ENCODE peak calls at places on chromosomes 6 and 20, in four cellular contexts. One of them, this sample, is unnamed.

GRCh38 chr6:159715168-159715567 is 12.1 kb upstream of the WTAP start:
- DNase-seq in K562: no peak
- DNase-seq in WTC11: no peak
- DNase-seq in SK-N-SH: no peak
- DNase-seq in this sample: no peak

GRCh38 chr20:53162251-53162835 is 190.2 kb downstream of the TSHZ2 start:
- DNase-seq in K562: peak
- DNase-seq in WTC11: peak
- DNase-seq in SK-N-SH: no peak
- DNase-seq in this sample: no peak

GRCh38 chr20:56247954-56248782 is at the start of gene MC3R:
- DNase-seq in K562: peak
- DNase-seq in WTC11: peak
- DNase-seq in SK-N-SH: peak
- DNase-seq in this sample: peak

GRCh38 chr6:489001-489400 is 97.4 kb downstream of the IRF4 start:
- DNase-seq in K562: no peak
- DNase-seq in WTC11: no peak
- DNase-seq in SK-N-SH: no peak
- DNase-seq in this sample: no peak

GRCh38 chr20:17828598-17829144 is 128.9 kb downstream of the BANF2 start:
- DNase-seq in K562: no peak
- DNase-seq in WTC11: no peak
- DNase-seq in SK-N-SH: no peak
- DNase-seq in this sample: no peak

GRCh38 chr20:4929686-4930397 is 71.5 kb downstream of the SLC23A2 start:
- DNase-seq in K562: no peak
- DNase-seq in WTC11: no peak
- DNase-seq in SK-N-SH: no peak
- DNase-seq in this sample: no peak

GRCh38 chr6:39929733-39930461 is 4.4 kb downstream of the MOCS1 start:
- DNase-seq in K562: no peak
- DNase-seq in WTC11: no peak
- DNase-seq in SK-N-SH: no peak
- DNase-seq in this sample: peak

GRCh38 chr6:127146935-127147334 is 28.5 kb downstream of the RSPO3 start:
- DNase-seq in K562: no peak
- DNase-seq in WTC11: peak
- DNase-seq in SK-N-SH: no peak
- DNase-seq in this sample: no peak

GRCh38 chr6:111423960-111424846 is 58.8 kb downstream of the REV3L start:
- DNase-seq in K562: no peak
- DNase-seq in WTC11: no peak
- DNase-seq in SK-N-SH: peak
- DNase-seq in this sample: no peak
- TF ChIP-seq FOXJ3 in K562: no peak
- TF ChIP-seq FOXJ3 in WTC11: no peak
- TF ChIP-seq FOXJ3 in SK-N-SH: no peak
- TF ChIP-seq FOXJ3 in this sample: no peak

GRCh38 chr6:90219168-90219985 is 77.3 kb downstream of the BACH2 start:
- DNase-seq in K562: no peak
- DNase-seq in WTC11: no peak
- DNase-seq in SK-N-SH: peak
- DNase-seq in this sample: no peak
- TF ChIP-seq FOXJ3 in K562: no peak
- TF ChIP-seq FOXJ3 in WTC11: no peak
- TF ChIP-seq FOXJ3 in SK-N-SH: peak
- TF ChIP-seq FOXJ3 in this sample: no peak

DNA sequence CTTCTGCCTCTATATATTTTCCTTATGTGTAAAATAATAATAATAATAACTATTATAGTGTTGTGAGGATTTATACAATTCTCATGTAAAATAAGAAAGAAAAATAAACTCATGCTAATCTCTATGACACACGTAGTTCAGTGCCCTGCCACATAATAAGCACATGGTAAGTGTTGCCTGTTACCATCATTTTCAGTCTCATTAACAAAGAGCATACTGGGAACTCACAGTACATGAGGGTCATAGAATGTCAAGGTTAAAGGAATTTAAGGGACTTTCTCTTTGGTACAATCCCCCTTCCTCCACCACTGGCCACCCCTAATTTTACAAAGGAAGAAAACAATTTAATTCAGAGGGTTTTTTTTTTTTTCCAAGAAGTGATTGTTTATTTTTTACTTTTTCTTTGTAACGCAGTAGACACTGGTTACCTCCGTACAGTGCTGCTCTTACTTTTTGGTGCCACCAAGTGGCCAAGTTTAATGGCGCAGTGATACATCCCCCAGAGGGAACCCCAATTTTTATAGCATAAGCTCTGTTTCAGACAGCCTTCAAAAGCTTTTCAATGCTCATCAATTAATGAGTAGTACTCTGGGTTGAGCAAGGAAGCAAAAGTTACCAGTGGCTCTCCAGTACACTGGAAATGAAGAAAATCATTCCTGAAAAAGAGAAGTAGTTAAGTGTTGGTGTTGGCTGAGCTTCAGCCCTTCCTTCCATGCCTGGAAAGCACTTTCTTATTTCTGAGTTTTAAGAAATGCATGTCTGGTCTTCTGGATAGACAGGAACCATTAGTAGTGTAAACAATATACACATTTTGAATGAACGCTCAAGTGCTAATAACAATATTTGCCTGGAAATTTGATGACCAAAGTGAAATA is 129.3 kb upstream of the SMLR1 start:
- DNase-seq in K562: peak
- DNase-seq in WTC11: peak
- DNase-seq in SK-N-SH: peak
- DNase-seq in this sample: peak
- TF ChIP-seq FOXJ3 in K562: no peak
- TF ChIP-seq FOXJ3 in WTC11: no peak
- TF ChIP-seq FOXJ3 in SK-N-SH: no peak
- TF ChIP-seq FOXJ3 in this sample: no peak

GRCh38 chr6:83824831-83825230 is 28.3 kb upstream of the RIPPLY2 start:
- DNase-seq in K562: no peak
- DNase-seq in WTC11: no peak
- DNase-seq in SK-N-SH: no peak
- DNase-seq in this sample: no peak
- TF ChIP-seq FOXJ3 in K562: no peak
- TF ChIP-seq FOXJ3 in WTC11: no peak
- TF ChIP-seq FOXJ3 in SK-N-SH: no peak
- TF ChIP-seq FOXJ3 in this sample: no peak

GRCh38 chr20:9075264-9076095 is 6.6 kb downstream of the PLCB4 start:
- DNase-seq in K562: no peak
- DNase-seq in WTC11: no peak
- DNase-seq in SK-N-SH: no peak
- DNase-seq in this sample: no peak

GRCh38 chr20:9068896-9069663 is at the start of gene PLCB4:
- DNase-seq in K562: peak
- DNase-seq in WTC11: peak
- DNase-seq in SK-N-SH: peak
- DNase-seq in this sample: no peak

GRCh38 chr20:9071976-9072726 is 3.3 kb downstream of the PLCB4 start:
- DNase-seq in K562: no peak
- DNase-seq in WTC11: no peak
- DNase-seq in SK-N-SH: no peak
- DNase-seq in this sample: no peak

GRCh38 chr20:9070304-9070703 is 1.4 kb downstream of the PLCB4 start:
- DNase-seq in K562: no peak
- DNase-seq in WTC11: no peak
- DNase-seq in SK-N-SH: no peak
- DNase-seq in this sample: no peak

GRCh38 chr20:9072741-9073310 is 3.9 kb downstream of the PLCB4 start:
- DNase-seq in K562: no peak
- DNase-seq in WTC11: no peak
- DNase-seq in SK-N-SH: no peak
- DNase-seq in this sample: no peak
- TF ChIP-seq FOXJ3 in K562: no peak
- TF ChIP-seq FOXJ3 in WTC11: no peak
- TF ChIP-seq FOXJ3 in SK-N-SH: no peak
- TF ChIP-seq FOXJ3 in this sample: no peak

GRCh38 chr20:32577023-32577422 is 8.1 kb downstream of the NOL4L start:
- DNase-seq in K562: no peak
- DNase-seq in WTC11: no peak
- DNase-seq in SK-N-SH: peak
- DNase-seq in this sample: no peak

GRCh38 chr20:32577657-32578056 is 7.5 kb downstream of the NOL4L start:
- DNase-seq in K562: no peak
- DNase-seq in WTC11: no peak
- DNase-seq in SK-N-SH: no peak
- DNase-seq in this sample: no peak

GRCh38 chr20:32575227-32575581 is 9.9 kb downstream of the NOL4L start:
- DNase-seq in K562: no peak
- DNase-seq in WTC11: no peak
- DNase-seq in SK-N-SH: no peak
- DNase-seq in this sample: no peak

GRCh38 chr20:32575805-32576204 is 9.3 kb downstream of the NOL4L start:
- DNase-seq in K562: no peak
- DNase-seq in WTC11: no peak
- DNase-seq in SK-N-SH: no peak
- DNase-seq in this sample: no peak

GRCh38 chr20:32576560-32576959 is 8.6 kb downstream of the NOL4L start:
- DNase-seq in K562: no peak
- DNase-seq in WTC11: no peak
- DNase-seq in SK-N-SH: no peak
- DNase-seq in this sample: no peak
- TF ChIP-seq FOXJ3 in K562: no peak
- TF ChIP-seq FOXJ3 in WTC11: no peak
- TF ChIP-seq FOXJ3 in SK-N-SH: no peak
- TF ChIP-seq FOXJ3 in this sample: no peak

DNA sequence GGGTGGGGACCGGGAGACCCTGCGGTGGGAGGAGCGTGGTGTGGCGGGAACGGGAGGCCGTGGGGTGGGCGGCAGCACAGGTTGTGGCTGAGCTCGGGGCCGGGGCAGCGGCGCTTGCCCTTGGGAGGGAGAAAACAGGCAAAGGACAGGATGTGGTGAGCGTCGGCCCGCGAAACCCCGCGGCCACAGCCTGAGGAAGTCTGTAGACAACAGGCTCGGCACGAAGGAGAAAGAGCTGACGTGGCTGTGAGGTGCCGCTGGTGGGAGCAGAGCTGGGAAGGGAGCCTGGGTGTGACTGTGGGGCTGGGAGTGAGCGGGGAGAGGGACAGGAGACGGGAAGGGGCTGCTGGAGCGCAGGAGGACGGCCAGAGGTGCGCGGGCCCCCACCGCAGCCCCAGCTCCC is 202.9 kb downstream of the DLL1 start:
- DNase-seq in K562: no peak
- DNase-seq in WTC11: peak
- DNase-seq in SK-N-SH: no peak
- DNase-seq in this sample: no peak
- TF ChIP-seq FOXJ3 in K562: no peak
- TF ChIP-seq FOXJ3 in WTC11: no peak
- TF ChIP-seq FOXJ3 in SK-N-SH: no peak
- TF ChIP-seq FOXJ3 in this sample: no peak

GRCh38 chr6:2914318-2914660 is 11.2 kb upstream of the SERPINB9 start:
- DNase-seq in K562: no peak
- DNase-seq in WTC11: no peak
- DNase-seq in SK-N-SH: no peak
- DNase-seq in this sample: no peak

GRCh38 chr6:2915150-2915549 is 12.0 kb upstream of the SERPINB9 start:
- DNase-seq in K562: no peak
- DNase-seq in WTC11: no peak
- DNase-seq in SK-N-SH: no peak
- DNase-seq in this sample: no peak

GRCh38 chr6:2911171-2911570 is 8.1 kb upstream of the SERPINB9 start:
- DNase-seq in K562: no peak
- DNase-seq in WTC11: no peak
- DNase-seq in SK-N-SH: no peak
- DNase-seq in this sample: no peak

GRCh38 chr6:2913621-2914317 is 10.7 kb upstream of the SERPINB9 start:
- DNase-seq in K562: no peak
- DNase-seq in WTC11: no peak
- DNase-seq in SK-N-SH: no peak
- DNase-seq in this sample: no peak

DNA sequence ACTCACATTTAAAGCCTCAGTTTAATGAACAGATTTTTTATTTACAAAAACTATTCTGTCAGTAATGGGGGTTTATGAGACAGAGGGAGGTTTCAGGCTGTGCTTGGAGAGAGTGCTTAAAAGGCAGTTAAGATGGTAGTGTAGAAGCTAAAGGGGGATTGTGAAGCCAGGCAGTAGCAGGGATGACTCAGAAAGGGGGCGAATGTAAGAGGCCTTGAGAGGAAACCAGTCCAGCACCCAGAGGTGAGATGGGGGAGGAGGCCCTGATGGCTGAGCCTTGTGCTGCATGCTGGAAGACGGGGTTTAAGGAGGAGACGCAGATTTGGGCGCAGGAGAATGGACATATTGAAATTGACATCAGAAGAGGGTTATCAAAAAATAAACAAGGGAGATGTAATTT is 6.6 kb upstream of the SERPINB9 start:
- DNase-seq in K562: no peak
- DNase-seq in WTC11: no peak
- DNase-seq in SK-N-SH: no peak
- DNase-seq in this sample: no peak
- TF ChIP-seq FOXJ3 in K562: no peak
- TF ChIP-seq FOXJ3 in WTC11: no peak
- TF ChIP-seq FOXJ3 in SK-N-SH: no peak
- TF ChIP-seq FOXJ3 in this sample: no peak

DNA sequence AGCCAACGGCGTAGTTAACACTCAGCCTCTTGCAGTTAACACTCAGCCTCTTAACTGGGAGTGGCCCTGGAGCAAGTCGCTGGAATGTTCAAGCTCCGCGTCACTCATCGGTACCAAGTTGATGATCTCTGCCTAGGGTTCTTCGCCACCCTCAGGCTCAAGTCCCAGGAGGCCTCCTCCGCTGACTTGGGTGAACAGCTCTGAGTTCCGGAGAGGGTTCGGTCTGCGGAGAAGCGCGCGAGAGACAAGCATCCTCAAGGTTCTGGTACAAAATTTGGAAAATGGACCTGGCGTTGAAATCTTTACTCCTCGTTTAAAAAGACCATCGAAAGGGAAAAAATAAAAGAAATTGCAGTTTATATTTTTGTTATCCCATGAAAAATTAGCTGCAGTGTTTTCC is 876 bp upstream of the DSP start:
- DNase-seq in K562: no peak
- DNase-seq in WTC11: peak
- DNase-seq in SK-N-SH: peak
- DNase-seq in this sample: no peak
- TF ChIP-seq FOXJ3 in K562: no peak
- TF ChIP-seq FOXJ3 in WTC11: no peak
- TF ChIP-seq FOXJ3 in SK-N-SH: no peak
- TF ChIP-seq FOXJ3 in this sample: no peak

This sample was measured in HepG2.